ENCODE peak calls at places on chromosomes 2 and 18, in eight cellular contexts. S is mucosa of gallbladder, M is astrocyte of the hippocampus, U is NCI-H774, D is neuronal stem cell, B is activated B cell treated with CpG ODN at 0.5 μM for 24 hours, I is HEK293T, F is T-helper 2 cell. Y is an unnamed sample.

GRCh38 chr18:10015288-10015701 is 101.5 kb downstream of the VAPA start:
- DNase-seq in M (peak), U (no peak), B (no peak), D (no peak), F (no peak), I (no peak), S (peak), Y (peak)

GRCh38 chr18:70333316-70333715 is 44.5 kb downstream of the SOCS6 start:
- DNase-seq in I (no peak), F (no peak), D (no peak), B (no peak), M (no peak), S (no peak), U (no peak), Y (no peak)

GRCh38 chr2:218289639-218290315 is 2.5 kb downstream of the TMBIM1 start:
- DNase-seq in B (no peak), I (no peak), S (no peak), D (no peak), M (peak), U (no peak), F (no peak), Y (peak)

GRCh38 chr2:219158586-219158985 is 2.0 kb downstream of the NHEJ1 start:
- DNase-seq in I (no peak), M (no peak), B (no peak), D (no peak), U (no peak), S (no peak), F (no peak), Y (no peak)

GRCh38 chr2:226862623-226863022 is 26.8 kb downstream of the RHBDD1 start:
- DNase-seq in S (no peak), D (no peak), U (no peak), M (no peak), I (no peak), F (no peak), B (no peak), Y (no peak)

GRCh38 chr2:62569907-62570793 is 64.2 kb upstream of the TMEM17 start:
- DNase-seq in I (no peak), M (no peak), D (no peak), U (no peak), B (no peak), S (peak), F (no peak), Y (no peak)

GRCh38 chr2:214075446-214075845 is 335.4 kb upstream of the VWC2L start:
- DNase-seq in S (no peak), M (no peak), F (no peak), B (no peak), U (no peak), I (no peak), D (no peak), Y (no peak)

GRCh38 chr2:172985139-172985874 is 90.3 kb upstream of the MAP3K20 start:
- DNase-seq in I (no peak), B (no peak), U (no peak), F (no peak), M (peak), D (no peak), S (no peak), Y (peak)

GRCh38 chr2:74461187-74462053 is 3.2 kb downstream of the WBP1 start:
- DNase-seq in S (no peak), B (no peak), D (no peak), U (no peak), M (no peak), I (no peak), F (no peak), Y (no peak)

GRCh38 chr18:55243852-55244251 is 284.6 kb upstream of the CCDC68 start:
- DNase-seq in S (no peak), U (no peak), F (no peak), M (peak), I (no peak), D (no peak), B (no peak), Y (no peak)

GRCh38 chr18:25510096-25510495 is 158.1 kb upstream of the ZNF521 start:
- DNase-seq in U (no peak), F (no peak), I (no peak), S (no peak), B (no peak), D (no peak), M (no peak), Y (no peak)

GRCh38 chr2:47075361-47076125 is 79.6 kb downstream of the STPG4 start:
- DNase-seq in B (no peak), M (no peak), D (no peak), S (no peak), I (no peak), U (no peak), F (no peak), Y (peak)

GRCh38 chr18:57807336-57808117 is 4.4 kb upstream of the ATP8B1 start:
- DNase-seq in D (no peak), M (peak), F (no peak), S (no peak), B (no peak), U (no peak), I (no peak), Y (peak)

GRCh38 chr2:144430722-144431163 is 89.2 kb downstream of the ZEB2 start:
- DNase-seq in S (peak), B (no peak), U (peak), M (peak), I (peak), F (no peak), D (no peak), Y (peak)

GRCh38 chr2:194745532-194746146 is 911.4 kb upstream of the SLC39A10 start:
- DNase-seq in S (no peak), U (no peak), F (no peak), M (peak), I (no peak), B (no peak), D (peak), Y (no peak)

GRCh38 chr2:222024934-222025890 is 273.6 kb downstream of the PAX3 start:
- DNase-seq in F (no peak), S (no peak), M (peak), B (no peak), I (peak), U (peak), D (peak), Y (peak)

GRCh38 chr2:143819190-143819735 is 690.0 kb downstream of the ARHGAP15 start:
- DNase-seq in D (no peak), B (no peak), I (no peak), U (no peak), M (no peak), F (no peak), S (no peak), Y (no peak)

GRCh38 chr18:12336887-12337286 is 28.8 kb downstream of the TUBB6 start:
- DNase-seq in F (no peak), M (peak), U (no peak), I (no peak), D (no peak), B (no peak), S (no peak), Y (peak)

GRCh38 chr2:85758361-85759256 is 4.8 kb downstream of the ATOH8 start:
- DNase-seq in U (peak), M (no peak), B (no peak), S (no peak), D (no peak), I (no peak), F (no peak), Y (no peak)

GRCh38 chr18:79608069-79608468 is 71.5 kb upstream of the CTDP1 start:
- DNase-seq in M (no peak), B (no peak), I (no peak), F (no peak), S (no peak), D (no peak), U (no peak), Y (no peak)

GRCh38 chr2:44061876-44062275 is 66.1 kb upstream of the LRPPRC start:
- DNase-seq in F (no peak), I (no peak), U (no peak), M (no peak), S (no peak), D (no peak), B (no peak), Y (no peak)

GRCh38 chr2:40751981-40752380 is 300.1 kb upstream of the SLC8A1 start:
- DNase-seq in U (no peak), F (no peak), S (no peak), M (no peak), I (no peak), D (no peak), B (no peak), Y (no peak)

GRCh38 chr2:137173514-137173913 is 408.2 kb downstream of the THSD7B start:
- DNase-seq in M (peak), U (no peak), B (no peak), F (no peak), I (peak), S (no peak), D (no peak), Y (peak)

GRCh38 chr2:2826621-2827020 is 495.5 kb upstream of the MYT1L start:
- DNase-seq in S (no peak), U (no peak), I (no peak), F (no peak), D (no peak), B (no peak), M (no peak), Y (no peak)

GRCh38 chr2:25304339-25304728 is 37.4 kb downstream of the DNMT3A start:
- DNase-seq in I (no peak), F (no peak), D (no peak), M (no peak), U (no peak), S (no peak), B (no peak), Y (no peak)

Y was measured in mesenchymal stem cell.